ENCODE peak calls at places on chromosomes 7 and 10, in nine cellular contexts. M is left colon, Z is AG04449, P is HCEC 1CT, N is adrenal gland, U is mesendoderm, O is HTR-8/SVneo, W is NAMALWA, A is heart right ventricle. R is an unnamed sample.

GRCh38 chr10:94402204-94403033 is at the start of gene TBC1D12:
- DNase-seq in M (peak; percentile 96), Z (peak; percentile 75), P (peak; percentile 99), N (peak; percentile 96), U (peak; percentile 97), O (peak; percentile 92), W (no peak), A (peak; percentile 96), R (peak; percentile 95)

GRCh38 chr10:10792681-10793080 is 225.0 kb upstream of the CELF2 start:
- DNase-seq in M (no peak), Z (peak; percentile 74), P (peak; percentile 94), N (no peak), U (peak; percentile 85), O (peak; percentile 19), W (no peak), A (no peak), R (no peak)

GRCh38 chr7:68697821-68698280 is 900.4 kb upstream of the AUTS2 start:
- DNase-seq in M (no peak), Z (peak; percentile 67), P (no peak), N (no peak), U (no peak), O (no peak), W (no peak), A (no peak), R (no peak)

GRCh38 chr10:69696073-69696731 is 66.2 kb downstream of the FAM241B start:
- DNase-seq in M (no peak), Z (peak; percentile 79), P (peak; percentile 24), N (peak; percentile 32), U (peak; percentile 93), O (peak; percentile 72), W (peak; percentile 70), A (no peak), R (no peak)

GRCh38 chr10:62214364-62214874 is 54.2 kb downstream of the RTKN2 start:
- DNase-seq in M (no peak), Z (no peak), P (no peak), N (no peak), U (no peak), O (no peak), W (no peak), A (no peak), R (no peak)

GRCh38 chr7:131103997-131104396 is 223.7 kb upstream of the MKLN1 start:
- DNase-seq in M (no peak), Z (peak; percentile 60), P (peak; percentile 58), N (no peak), U (no peak), O (no peak), W (no peak), A (no peak), R (no peak)

GRCh38 chr10:102752934-102753664 is 9.4 kb downstream of the WBP1L start:
- DNase-seq in M (no peak), Z (peak; percentile 67), P (peak; percentile 81), N (no peak), U (peak; percentile 83), O (peak; percentile 59), W (peak; percentile 69), A (no peak), R (no peak)

GRCh38 chr10:92573091-92573797 is 649 bp downstream of the IDE start:
- DNase-seq in M (peak; percentile 42), Z (no peak), P (no peak), N (peak; percentile 64), U (peak; percentile 68), O (peak; percentile 30), W (no peak), A (no peak), R (no peak)

GRCh38 chr10:4100324-4100826 is 315.4 kb upstream of the KLF6 start:
- DNase-seq in M (no peak), Z (no peak), P (no peak), N (no peak), U (no peak), O (no peak), W (no peak), A (no peak), R (no peak)

R was measured in ureter.